ENCODE peak calls at places on chromosomes 11 and 22, in eight cellular contexts. One of them, this sample, is unnamed.

GRCh38 chr11:82458777-82459176 is 274.9 kb downstream of the FAM181B start:
- DNase-seq in AG04450: no peak
- DNase-seq in neural progenitor cell: peak; percentile 65
- DNase-seq in left lung: no peak
- DNase-seq in right lobe of liver: no peak
- DNase-seq in ovary: no peak
- DNase-seq in foreskin fibroblast: no peak
- DNase-seq in upper lobe of left lung: no peak
- DNase-seq in this sample: no peak

GRCh38 chr11:64602466-64603070 is 11.5 kb downstream of the SLC22A12 start:
- DNase-seq in right lobe of liver: no peak
- DNase-seq in foreskin fibroblast: no peak
- DNase-seq in ovary: no peak
- DNase-seq in upper lobe of left lung: no peak
- DNase-seq in left lung: peak; percentile 77
- DNase-seq in neural progenitor cell: no peak
- DNase-seq in AG04450: no peak
- DNase-seq in this sample: no peak

GRCh38 chr22:41525450-41526225 is 18.6 kb downstream of the POLR3H start:
- DNase-seq in foreskin fibroblast: peak; percentile 32
- DNase-seq in right lobe of liver: no peak
- DNase-seq in AG04450: no peak
- DNase-seq in upper lobe of left lung: no peak
- DNase-seq in ovary: no peak
- DNase-seq in neural progenitor cell: no peak
- DNase-seq in left lung: no peak
- DNase-seq in this sample: no peak

GRCh38 chr11:64661146-64661545 is 61.9 kb downstream of the NRXN2 start:
- DNase-seq in foreskin fibroblast: peak; percentile 79
- DNase-seq in left lung: no peak
- DNase-seq in right lobe of liver: no peak
- DNase-seq in ovary: no peak
- DNase-seq in neural progenitor cell: no peak
- DNase-seq in upper lobe of left lung: no peak
- DNase-seq in AG04450: peak; percentile 10
- DNase-seq in this sample: peak; percentile 52

GRCh38 chr22:29254283-29254653 is 13.5 kb downstream of the RHBDD3 start:
- DNase-seq in foreskin fibroblast: no peak
- DNase-seq in AG04450: no peak
- DNase-seq in upper lobe of left lung: no peak
- DNase-seq in ovary: no peak
- DNase-seq in neural progenitor cell: no peak
- DNase-seq in right lobe of liver: no peak
- DNase-seq in left lung: no peak
- DNase-seq in this sample: no peak

GRCh38 chr11:83007909-83008580 is 63.7 kb downstream of the RAB30 start:
- DNase-seq in AG04450: no peak
- DNase-seq in ovary: peak; percentile 86
- DNase-seq in right lobe of liver: peak; percentile 84
- DNase-seq in left lung: no peak
- DNase-seq in upper lobe of left lung: peak; percentile 60
- DNase-seq in neural progenitor cell: peak; percentile 84
- DNase-seq in foreskin fibroblast: peak; percentile 30
- DNase-seq in this sample: peak; percentile 44

GRCh38 chr11:100890779-100891178 is 203.7 kb downstream of the ARHGAP42 start:
- DNase-seq in foreskin fibroblast: peak; percentile 91
- DNase-seq in right lobe of liver: no peak
- DNase-seq in upper lobe of left lung: no peak
- DNase-seq in left lung: no peak
- DNase-seq in ovary: no peak
- DNase-seq in neural progenitor cell: no peak
- DNase-seq in AG04450: peak; percentile 94
- DNase-seq in this sample: peak; percentile 97

GRCh38 chr11:727281-727701 is 20.0 kb upstream of the TALDO1 start:
- DNase-seq in neural progenitor cell: no peak
- DNase-seq in left lung: no peak
- DNase-seq in right lobe of liver: peak; percentile 57
- DNase-seq in upper lobe of left lung: no peak
- DNase-seq in AG04450: no peak
- DNase-seq in ovary: peak; percentile 23
- DNase-seq in foreskin fibroblast: no peak
- DNase-seq in this sample: no peak

GRCh38 chr11:119533931-119534694 is 111.1 kb upstream of the THY1 start:
- DNase-seq in neural progenitor cell: peak; percentile 82
- DNase-seq in right lobe of liver: peak; percentile 77
- DNase-seq in foreskin fibroblast: peak; percentile 86
- DNase-seq in AG04450: peak; percentile 2
- DNase-seq in left lung: peak; percentile 94
- DNase-seq in upper lobe of left lung: peak; percentile 53
- DNase-seq in ovary: no peak
- DNase-seq in this sample: peak; percentile 52

GRCh38 chr11:57214494-57214893 is 22.6 kb downstream of the APLNR start:
- DNase-seq in ovary: no peak
- DNase-seq in neural progenitor cell: no peak
- DNase-seq in foreskin fibroblast: peak; percentile 89
- DNase-seq in right lobe of liver: no peak
- DNase-seq in AG04450: peak; percentile 68
- DNase-seq in upper lobe of left lung: no peak
- DNase-seq in left lung: no peak
- DNase-seq in this sample: peak; percentile 69

GRCh38 chr11:9886595-9886994 is 222.7 kb downstream of the SWAP70 start:
- DNase-seq in neural progenitor cell: no peak
- DNase-seq in upper lobe of left lung: no peak
- DNase-seq in left lung: no peak
- DNase-seq in right lobe of liver: no peak
- DNase-seq in ovary: no peak
- DNase-seq in foreskin fibroblast: no peak
- DNase-seq in AG04450: no peak
- DNase-seq in this sample: no peak

GRCh38 chr11:2445948-2446551 is 1.2 kb downstream of the KCNQ1 start:
- DNase-seq in right lobe of liver: peak; percentile 57
- DNase-seq in neural progenitor cell: no peak
- DNase-seq in left lung: peak; percentile 85
- DNase-seq in ovary: no peak
- DNase-seq in foreskin fibroblast: no peak
- DNase-seq in AG04450: no peak
- DNase-seq in upper lobe of left lung: peak; percentile 83
- DNase-seq in this sample: no peak

GRCh38 chr11:43923327-43924111 is 18.9 kb upstream of the C11orf96 start:
- DNase-seq in right lobe of liver: no peak
- DNase-seq in upper lobe of left lung: no peak
- DNase-seq in AG04450: peak; percentile 79
- DNase-seq in ovary: peak; percentile 6
- DNase-seq in neural progenitor cell: peak; percentile 57
- DNase-seq in foreskin fibroblast: peak; percentile 85
- DNase-seq in left lung: no peak
- DNase-seq in this sample: peak; percentile 76

GRCh38 chr11:84384637-84385227 is 1098.6 kb upstream of the CCDC90B start:
- DNase-seq in AG04450: peak; percentile 3
- DNase-seq in left lung: no peak
- DNase-seq in upper lobe of left lung: peak; percentile 22
- DNase-seq in neural progenitor cell: peak; percentile 65
- DNase-seq in ovary: peak; percentile 14
- DNase-seq in right lobe of liver: no peak
- DNase-seq in foreskin fibroblast: peak; percentile 11
- DNase-seq in this sample: peak; percentile 32

GRCh38 chr11:14587203-14587602 is 56.4 kb upstream of the PDE3B start:
- DNase-seq in left lung: no peak
- DNase-seq in ovary: no peak
- DNase-seq in foreskin fibroblast: no peak
- DNase-seq in AG04450: no peak
- DNase-seq in neural progenitor cell: no peak
- DNase-seq in right lobe of liver: no peak
- DNase-seq in upper lobe of left lung: no peak
- DNase-seq in this sample: no peak

GRCh38 chr11:32890843-32891656 is 1.6 kb upstream of the QSER1 start:
- DNase-seq in ovary: no peak
- DNase-seq in foreskin fibroblast: no peak
- DNase-seq in right lobe of liver: no peak
- DNase-seq in left lung: no peak
- DNase-seq in upper lobe of left lung: no peak
- DNase-seq in neural progenitor cell: peak; percentile 69
- DNase-seq in AG04450: no peak
- DNase-seq in this sample: no peak

GRCh38 chr11:36818410-36818809 is 220.4 kb upstream of the RAG2 start:
- DNase-seq in AG04450: no peak
- DNase-seq in upper lobe of left lung: no peak
- DNase-seq in right lobe of liver: no peak
- DNase-seq in left lung: no peak
- DNase-seq in neural progenitor cell: peak; percentile 23
- DNase-seq in ovary: no peak
- DNase-seq in foreskin fibroblast: peak; percentile 1
- DNase-seq in this sample: no peak

GRCh38 chr11:29159552-29160465 is 857.0 kb downstream of the KCNA4 start:
- DNase-seq in left lung: peak; percentile 27
- DNase-seq in neural progenitor cell: peak; percentile 82
- DNase-seq in upper lobe of left lung: peak; percentile 23
- DNase-seq in right lobe of liver: no peak
- DNase-seq in ovary: no peak
- DNase-seq in AG04450: peak; percentile 55
- DNase-seq in foreskin fibroblast: peak; percentile 76
- DNase-seq in this sample: peak; percentile 73

GRCh38 chr11:87454246-87454645 is 416.5 kb downstream of the TMEM135 start:
- DNase-seq in right lobe of liver: no peak
- DNase-seq in upper lobe of left lung: no peak
- DNase-seq in ovary: no peak
- DNase-seq in AG04450: no peak
- DNase-seq in foreskin fibroblast: peak; percentile 24
- DNase-seq in left lung: no peak
- DNase-seq in neural progenitor cell: no peak
- DNase-seq in this sample: no peak

GRCh38 chr22:40417881-40418280 is 47.5 kb downstream of the SGSM3 start:
- DNase-seq in ovary: no peak
- DNase-seq in foreskin fibroblast: no peak
- DNase-seq in neural progenitor cell: no peak
- DNase-seq in left lung: peak; percentile 42
- DNase-seq in AG04450: no peak
- DNase-seq in upper lobe of left lung: no peak
- DNase-seq in right lobe of liver: no peak
- DNase-seq in this sample: no peak

GRCh38 chr11:80327971-80328614 is 887.3 kb upstream of the TENM4 start:
- DNase-seq in left lung: no peak
- DNase-seq in AG04450: no peak
- DNase-seq in upper lobe of left lung: no peak
- DNase-seq in neural progenitor cell: peak; percentile 59
- DNase-seq in foreskin fibroblast: no peak
- DNase-seq in right lobe of liver: no peak
- DNase-seq in ovary: no peak
- DNase-seq in this sample: no peak

DNA sequence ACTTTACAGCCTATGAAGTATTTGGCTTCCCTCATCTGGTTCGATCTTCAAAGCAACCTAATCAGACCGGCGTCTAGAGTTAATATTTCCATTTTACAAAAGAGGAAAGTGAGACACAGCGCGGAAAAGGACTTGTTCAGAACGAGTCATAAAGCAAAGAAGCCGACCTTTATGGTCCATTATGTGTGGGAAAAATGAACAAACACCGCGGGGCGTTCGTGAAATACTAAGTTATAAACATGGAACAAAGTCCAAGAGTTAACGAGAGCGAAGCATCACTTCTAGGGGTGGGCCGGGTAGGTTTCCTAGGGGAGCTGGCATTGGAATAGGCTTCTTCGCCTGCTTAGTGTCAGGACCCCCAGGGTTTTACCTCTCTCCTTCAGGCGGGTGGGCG is 586 bp downstream of the DUSP18 start:
- DNase-seq in foreskin fibroblast: peak; percentile 39
- DNase-seq in left lung: no peak
- DNase-seq in neural progenitor cell: no peak
- DNase-seq in ovary: no peak
- DNase-seq in right lobe of liver: no peak
- DNase-seq in AG04450: no peak
- DNase-seq in upper lobe of left lung: no peak
- DNase-seq in this sample: no peak
- H3K4me3 ChIP-seq in foreskin fibroblast: peak overlapping the region; percentile 87
- H3K4me3 ChIP-seq in left lung: peak overlapping the region; percentile 81
- H3K4me3 ChIP-seq in neural progenitor cell: peak overlapping the region; percentile 75
- H3K4me3 ChIP-seq in ovary: peak overlapping the region; percentile 65
- H3K4me3 ChIP-seq in right lobe of liver: peak overlapping the region; percentile 83
- H3K4me3 ChIP-seq in AG04450: peak overlapping the region; percentile 90
- H3K4me3 ChIP-seq in upper lobe of left lung: peak overlapping the region; percentile 85
- H3K4me3 ChIP-seq in this sample: peak overlapping the region; percentile 90

GRCh38 chr11:71079795-71080194 is 172.6 kb downstream of the SHANK2 start:
- DNase-seq in right lobe of liver: no peak
- DNase-seq in foreskin fibroblast: no peak
- DNase-seq in neural progenitor cell: no peak
- DNase-seq in ovary: no peak
- DNase-seq in AG04450: no peak
- DNase-seq in left lung: no peak
- DNase-seq in upper lobe of left lung: no peak
- DNase-seq in this sample: no peak

GRCh38 chr11:71078482-71078881 is 173.9 kb downstream of the SHANK2 start:
- DNase-seq in left lung: no peak
- DNase-seq in right lobe of liver: no peak
- DNase-seq in foreskin fibroblast: peak; percentile 25
- DNase-seq in AG04450: no peak
- DNase-seq in neural progenitor cell: no peak
- DNase-seq in upper lobe of left lung: no peak
- DNase-seq in ovary: no peak
- DNase-seq in this sample: no peak

GRCh38 chr11:71081704-71082230 is 170.6 kb downstream of the SHANK2 start:
- DNase-seq in ovary: no peak
- DNase-seq in upper lobe of left lung: no peak
- DNase-seq in foreskin fibroblast: no peak
- DNase-seq in neural progenitor cell: no peak
- DNase-seq in left lung: no peak
- DNase-seq in right lobe of liver: no peak
- DNase-seq in AG04450: no peak
- DNase-seq in this sample: no peak

GRCh38 chr11:71082454-71082853 is 169.9 kb downstream of the SHANK2 start:
- DNase-seq in neural progenitor cell: no peak
- DNase-seq in upper lobe of left lung: no peak
- DNase-seq in foreskin fibroblast: no peak
- DNase-seq in right lobe of liver: no peak
- DNase-seq in left lung: no peak
- DNase-seq in AG04450: no peak
- DNase-seq in ovary: no peak
- DNase-seq in this sample: no peak

GRCh38 chr11:71080239-71081097 is 171.9 kb downstream of the SHANK2 start:
- DNase-seq in ovary: no peak
- DNase-seq in right lobe of liver: peak; percentile 72
- DNase-seq in left lung: no peak
- DNase-seq in neural progenitor cell: peak; percentile 92
- DNase-seq in upper lobe of left lung: peak; percentile 52
- DNase-seq in AG04450: peak; percentile 2
- DNase-seq in foreskin fibroblast: peak; percentile 70
- DNase-seq in this sample: peak; percentile 70
- TF ChIP-seq CTCF in ovary: no peak
- TF ChIP-seq CTCF in right lobe of liver: peak; percentile 36
- TF ChIP-seq CTCF in left lung: peak; percentile 41
- TF ChIP-seq CTCF in neural progenitor cell: peak; percentile 93
- TF ChIP-seq CTCF in upper lobe of left lung: peak; percentile 57
- TF ChIP-seq CTCF in AG04450: peak; percentile 43
- TF ChIP-seq CTCF in foreskin fibroblast: peak; percentile 62
- TF ChIP-seq CTCF in this sample: peak; percentile 54

GRCh38 chr22:17086301-17086700 is 1.5 kb downstream of the IL17RA start:
- DNase-seq in AG04450: no peak
- DNase-seq in foreskin fibroblast: peak; percentile 13
- DNase-seq in upper lobe of left lung: no peak
- DNase-seq in ovary: no peak
- DNase-seq in neural progenitor cell: no peak
- DNase-seq in right lobe of liver: no peak
- DNase-seq in left lung: no peak
- DNase-seq in this sample: no peak
- H3K4me3 ChIP-seq in AG04450: peak overlapping the region; percentile 17
- H3K4me3 ChIP-seq in foreskin fibroblast: peak overlapping the region; percentile 78
- H3K4me3 ChIP-seq in upper lobe of left lung: peak overlapping the region; percentile 67
- H3K4me3 ChIP-seq in ovary: no peak overlapping the region
- H3K4me3 ChIP-seq in neural progenitor cell: peak overlapping the region; percentile 81
- H3K4me3 ChIP-seq in right lobe of liver: no peak overlapping the region
- H3K4me3 ChIP-seq in left lung: peak overlapping the region; percentile 93
- H3K4me3 ChIP-seq in this sample: peak overlapping the region; percentile 86

GRCh38 chr11:21771097-21771496 is 421.8 kb upstream of the ANO5 start:
- DNase-seq in right lobe of liver: no peak
- DNase-seq in ovary: no peak
- DNase-seq in left lung: no peak
- DNase-seq in AG04450: no peak
- DNase-seq in upper lobe of left lung: no peak
- DNase-seq in foreskin fibroblast: no peak
- DNase-seq in neural progenitor cell: no peak
- DNase-seq in this sample: no peak
- TF ChIP-seq CTCF in right lobe of liver: no peak
- TF ChIP-seq CTCF in ovary: no peak
- TF ChIP-seq CTCF in left lung: no peak
- TF ChIP-seq CTCF in AG04450: no peak
- TF ChIP-seq CTCF in upper lobe of left lung: no peak
- TF ChIP-seq CTCF in foreskin fibroblast: no peak
- TF ChIP-seq CTCF in neural progenitor cell: no peak
- TF ChIP-seq CTCF in this sample: no peak